ENCODE peak calls at places on chromosome 20, in five cellular contexts. F is uterus; M is effector memory CD4-positive, alpha-beta T cell; A is WERI-Rb-1; U is neural progenitor cell. S is an unnamed sample. For H3K27me3, the result is how much of the 10 kb centered on the place peaks cover.

GRCh38 chr20:48380661-48381060 is 447.1 kb downstream of the PREX1 start:
- DNase-seq in F (no peak), M (no peak), A (no peak), U (no peak), S (no peak)

GRCh38 chr20:46715292-46715756 is 5.9 kb downstream of the SLC2A10 start:
- DNase-seq in F (peak), M (no peak), A (peak), U (peak), S (no peak)

GRCh38 chr20:17431621-17432364 is 99.4 kb downstream of the BFSP1 start:
- DNase-seq in F (peak), M (no peak), A (peak), U (peak), S (no peak)

GRCh38 chr20:14193443-14193842 is 144.0 kb downstream of the FLRT3 start:
- DNase-seq in F (no peak), M (no peak), A (no peak), U (peak), S (no peak)

GRCh38 chr20:824916-825315 is 8.6 kb upstream of the FAM110A start:
- DNase-seq in F (no peak), M (no peak), A (no peak), U (no peak), S (no peak)

GRCh38 chr20:8094845-8095244 is 37.2 kb upstream of the PLCB1 start:
- DNase-seq in F (no peak), M (no peak), A (no peak), U (no peak), S (no peak)

GRCh38 chr20:1822564-1823420 is 72.4 kb upstream of the SIRPA start:
- DNase-seq in F (no peak), M (no peak), A (no peak), U (no peak), S (no peak)

GRCh38 chr20:33909331-33909921 is 84.3 kb upstream of the RALY start:
- DNase-seq in F (no peak), M (no peak), A (no peak), U (no peak), S (no peak)

GRCh38 chr20:21053002-21053762 is 53.0 kb downstream of the LINC00237 start:
- DNase-seq in F (no peak), M (no peak), A (no peak), U (peak), S (no peak)

GRCh38 chr20:21052241-21052640 is 53.9 kb downstream of the LINC00237 start:
- DNase-seq in F (no peak), M (no peak), A (no peak), U (no peak), S (no peak)

GRCh38 chr20:21048841-21049273 is 57.3 kb downstream of the LINC00237 start:
- DNase-seq in F (no peak), M (peak), A (peak), U (peak), S (peak)

GRCh38 chr20:21050710-21051109 is 55.4 kb downstream of the LINC00237 start:
- DNase-seq in F (no peak), M (no peak), A (no peak), U (no peak), S (no peak)

DNA sequence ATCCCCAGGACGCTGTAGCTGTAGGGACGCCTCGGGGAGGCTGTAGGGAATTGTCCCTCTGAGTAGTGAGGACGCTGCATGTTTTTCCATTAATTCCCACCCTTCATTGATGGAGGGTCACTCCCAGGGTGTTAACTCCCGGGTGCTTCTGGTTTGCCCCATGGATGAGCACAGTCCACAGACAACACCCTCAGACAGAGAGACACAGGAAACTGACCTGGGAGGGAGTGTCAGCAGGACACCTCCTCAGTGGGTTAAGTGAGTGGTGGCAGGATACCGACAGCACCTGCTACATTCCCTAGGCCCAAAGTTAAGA is 53.5 kb downstream of the LINC00237 start:
- DNase-seq in F (no peak), M (no peak), A (no peak), U (no peak), S (no peak)
- H3K27me3 ChIP-seq in F (under half), M (under half), A (half or more), U (under half), S (under half)

GRCh38 chr20:59633646-59634045 is 29.3 kb downstream of the PHACTR3 start:
- DNase-seq in F (no peak), M (no peak), A (no peak), U (no peak), S (no peak)
- H3K27me3 ChIP-seq in F (under half), M (under half), A (half or more), U (under half), S (under half)

DNA sequence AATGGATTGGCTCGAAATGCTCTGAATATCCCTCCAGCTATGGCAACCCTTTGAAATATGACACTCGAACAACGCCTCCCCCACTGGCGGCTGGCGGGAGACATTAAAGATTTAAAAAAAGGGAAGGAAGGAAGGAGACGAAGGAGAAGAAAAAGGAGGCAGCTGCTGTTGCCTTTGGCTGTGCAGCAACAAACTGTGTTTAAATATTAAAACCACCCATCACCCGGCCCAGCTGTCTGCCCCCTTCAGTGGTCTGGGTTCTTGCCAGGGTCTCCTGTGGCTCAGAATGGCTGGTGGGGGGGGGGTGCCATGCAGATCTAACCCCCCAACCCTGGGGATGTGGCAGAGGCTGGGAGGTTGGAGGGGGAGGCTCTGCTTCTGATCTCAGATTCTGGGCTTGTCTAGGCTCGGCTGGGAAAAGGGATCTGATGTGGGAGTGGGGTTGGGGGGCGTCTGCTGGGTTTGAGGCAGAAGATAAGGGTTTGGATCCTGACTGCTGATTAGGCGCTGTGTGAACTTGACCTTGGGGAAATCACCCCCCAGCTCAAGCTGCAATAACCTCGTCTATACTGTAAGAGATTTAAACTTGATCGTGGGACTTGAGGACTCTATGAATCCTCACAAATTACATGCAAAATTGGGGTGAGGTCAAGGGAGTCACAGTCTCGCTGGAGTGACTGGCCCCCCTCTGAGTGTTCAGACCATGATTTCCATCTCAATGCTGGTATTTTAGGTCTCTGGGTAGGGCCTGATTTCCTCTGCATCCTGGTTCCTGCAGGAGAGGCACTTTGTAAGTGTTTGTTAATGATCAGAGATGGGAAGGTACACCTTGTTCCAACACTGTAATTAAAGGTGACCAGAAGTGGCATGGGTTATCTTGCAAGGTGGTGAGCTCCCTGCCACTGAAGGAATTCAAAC is 40.3 kb upstream of the BLCAP start:
- DNase-seq in F (no peak), M (no peak), A (peak), U (peak), S (no peak)
- H3K27me3 ChIP-seq in F (under half), M (under half), A (under half), U (under half), S (under half)

GRCh38 chr20:44394520-44395182 is 39.2 kb downstream of the HNF4A start:
- DNase-seq in F (no peak), M (no peak), A (no peak), U (no peak), S (no peak)
- H3K27me3 ChIP-seq in F (under half), M (under half), A (under half), U (under half), S (under half)

GRCh38 chr20:57312138-57312537 is 17.5 kb upstream of the SPO11 start:
- DNase-seq in F (no peak), M (no peak), A (no peak), U (no peak), S (no peak)

GRCh38 chr20:57306747-57307146 is 22.9 kb upstream of the SPO11 start:
- DNase-seq in F (no peak), M (no peak), A (no peak), U (no peak), S (no peak)

GRCh38 chr20:57310821-57311514 is 18.6 kb upstream of the SPO11 start:
- DNase-seq in F (no peak), M (no peak), A (no peak), U (no peak), S (no peak)

GRCh38 chr20:57309544-57310115 is 20.0 kb upstream of the SPO11 start:
- DNase-seq in F (no peak), M (no peak), A (no peak), U (no peak), S (no peak)

DNA sequence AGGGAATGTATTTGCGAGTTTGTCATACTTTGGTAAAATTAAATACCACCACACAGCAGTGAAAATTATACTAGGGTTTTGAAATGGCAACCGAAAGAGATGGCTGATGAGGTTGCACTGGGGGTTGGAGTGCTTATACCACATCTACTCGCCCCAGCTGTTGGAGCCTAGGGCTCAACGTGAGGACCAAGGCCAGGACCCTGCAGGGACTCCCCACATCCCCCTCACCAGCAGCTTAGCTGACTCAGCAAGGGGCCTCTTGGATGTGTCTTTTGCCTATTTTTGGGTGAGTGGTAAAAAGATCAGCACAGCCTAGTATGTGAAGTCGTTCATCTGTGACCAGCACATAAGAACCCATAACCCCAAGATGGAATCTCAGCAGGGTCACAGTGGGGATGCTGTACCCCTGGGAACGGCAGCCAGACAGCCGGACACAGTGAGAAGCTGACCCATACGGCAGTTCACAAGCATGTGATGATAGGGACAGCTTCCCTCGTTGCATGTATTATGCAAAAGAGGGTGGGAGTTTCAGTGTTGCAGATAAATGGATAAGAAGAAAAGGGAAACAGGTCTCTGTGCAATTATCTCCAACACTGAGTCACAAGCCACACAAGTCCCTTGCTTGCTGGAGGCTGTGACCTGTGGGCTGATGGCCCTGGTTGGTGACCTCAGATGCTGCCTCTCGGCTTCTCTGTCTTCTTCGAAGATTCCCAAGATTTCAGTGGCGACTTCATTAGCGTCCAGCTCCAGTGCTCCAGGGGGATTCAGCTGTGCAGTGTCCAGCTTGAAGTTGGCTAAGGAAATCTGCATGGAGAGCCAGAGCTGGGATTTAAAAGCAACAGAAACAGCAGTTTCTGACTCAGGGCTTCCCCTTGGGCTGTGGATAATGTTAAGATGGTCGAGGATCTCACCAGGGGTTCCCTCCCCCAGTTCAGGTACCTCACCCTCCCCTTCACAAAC is 20.9 kb upstream of the SPO11 start:
- DNase-seq in F (no peak), M (no peak), A (no peak), U (no peak), S (no peak)
- H3K27me3 ChIP-seq in F (under half), M (under half), A (half or more), U (under half), S (under half)

GRCh38 chr20:49391404-49392245 is 90.8 kb downstream of the KCNB1 start:
- DNase-seq in F (no peak), M (no peak), A (no peak), U (no peak), S (no peak)

GRCh38 chr20:49394264-49394663 is 88.2 kb downstream of the KCNB1 start:
- DNase-seq in F (peak), M (no peak), A (no peak), U (no peak), S (no peak)

GRCh38 chr20:49394757-49395156 is 87.7 kb downstream of the KCNB1 start:
- DNase-seq in F (no peak), M (no peak), A (no peak), U (no peak), S (no peak)

GRCh38 chr20:49393803-49394202 is 88.7 kb downstream of the KCNB1 start:
- DNase-seq in F (no peak), M (no peak), A (no peak), U (no peak), S (no peak)

GRCh38 chr20:49392745-49393144 is 89.7 kb downstream of the KCNB1 start:
- DNase-seq in F (no peak), M (no peak), A (no peak), U (no peak), S (no peak)
- H3K27me3 ChIP-seq in F (under half), M (under half), A (under half), U (under half), S (under half)

GRCh38 chr20:40686893-40687292 is 2.1 kb downstream of the MAFB start:
- DNase-seq in F (no peak), M (no peak), A (no peak), U (peak), S (no peak)
- H3K27me3 ChIP-seq in F (under half), M (under half), A (half or more), U (half or more), S (under half)

GRCh38 chr20:21511485-21511849 is 2.4 kb downstream of the NKX2-2 start:
- DNase-seq in F (no peak), M (no peak), A (no peak), U (peak), S (no peak)

GRCh38 chr20:21511850-21512633 is 1.8 kb downstream of the NKX2-2 start:
- DNase-seq in F (no peak), M (no peak), A (no peak), U (peak), S (no peak)

GRCh38 chr20:21510414-21510971 is 3.4 kb downstream of the NKX2-2 start:
- DNase-seq in F (no peak), M (no peak), A (no peak), U (peak), S (no peak)

GRCh38 chr20:21509597-21510331 is 4.1 kb downstream of the NKX2-2 start:
- DNase-seq in F (no peak), M (no peak), A (no peak), U (peak), S (no peak)

GRCh38 chr20:21510995-21511394 is 2.9 kb downstream of the NKX2-2 start:
- DNase-seq in F (no peak), M (no peak), A (no peak), U (no peak), S (no peak)
- H3K27me3 ChIP-seq in F (half or more), M (half or more), A (half or more), U (half or more), S (half or more)

DNA sequence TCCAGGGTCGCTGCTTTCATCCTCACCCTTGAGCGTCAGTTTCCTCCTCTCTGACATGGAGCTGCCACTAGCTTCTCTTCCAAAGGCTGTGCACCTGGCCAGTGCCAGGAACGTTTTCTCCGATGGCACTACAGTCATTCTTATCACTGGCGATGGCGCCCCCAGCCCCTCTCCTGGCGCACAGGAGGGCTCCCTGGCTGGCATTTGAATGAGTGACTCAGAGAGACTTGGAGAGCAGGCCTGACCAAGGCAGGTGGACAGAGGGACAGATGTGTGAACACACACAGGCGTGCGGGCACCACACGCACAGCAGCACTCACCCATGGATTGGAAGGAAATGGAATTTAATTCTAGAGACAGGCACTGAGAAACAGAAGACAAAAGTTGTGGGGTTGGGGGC is 77.6 kb downstream of the SRC start:
- DNase-seq in F (no peak), M (no peak), A (no peak), U (no peak), S (no peak)
- H3K27me3 ChIP-seq in F (under half), M (under half), A (under half), U (under half), S (under half)

S was measured in CD4-positive, alpha-beta memory T cell.